ENCODE peak calls at places on chromosome 10, in four cellular contexts. F is PC-3, Q is lower lobe of right lung, V is GF-D8. B is an unnamed sample.

GRCh38 chr10:59265140-59265539 is 88.7 kb downstream of the PHYHIPL start:
- DNase-seq in F (no peak), Q (no peak), V (no peak), B (no peak)

GRCh38 chr10:72322280-72323058 is 32.2 kb downstream of the DNAJB12 start:
- DNase-seq in F (no peak), Q (no peak), V (no peak), B (no peak)

GRCh38 chr10:48503293-48503911 is 101.5 kb downstream of the ARHGAP22 start:
- DNase-seq in F (no peak), Q (no peak), V (no peak), B (no peak)

GRCh38 chr10:97508342-97508741 is 9.6 kb downstream of the UBTD1 start:
- DNase-seq in F (peak; percentile 24), Q (no peak), V (no peak), B (no peak)

GRCh38 chr10:48940958-48941357 is 1.3 kb upstream of the LRRC18 start:
- DNase-seq in F (no peak), Q (no peak), V (no peak), B (no peak)

GRCh38 chr10:88117227-88117626 is 253.8 kb downstream of the PTEN start:
- DNase-seq in F (no peak), Q (no peak), V (no peak), B (no peak)

GRCh38 chr10:78921906-78922305 is 146.9 kb upstream of the ZMIZ1 start:
- DNase-seq in F (no peak), Q (no peak), V (no peak), B (no peak)

GRCh38 chr10:60760711-60761210 is 17.5 kb upstream of the CDK1 start:
- DNase-seq in F (peak; percentile 41), Q (no peak), V (no peak), B (no peak)

GRCh38 chr10:86085136-86085535 is 281.5 kb downstream of the GRID1 start:
- DNase-seq in F (no peak), Q (no peak), V (no peak), B (no peak)

GRCh38 chr10:34127676-34128075 is 687.4 kb downstream of the PARD3 start:
- DNase-seq in F (no peak), Q (no peak), V (no peak), B (no peak)

GRCh38 chr10:97882142-97883091 is 32.8 kb downstream of the GOLGA7B start:
- DNase-seq in F (peak; percentile 94), Q (no peak), V (no peak), B (no peak)

GRCh38 chr10:69403519-69403918 is 13.2 kb downstream of the TACR2 start:
- DNase-seq in F (peak; percentile 24), Q (no peak), V (no peak), B (no peak)

GRCh38 chr10:23981520-23982309 is 227.2 kb upstream of the KIAA1217 start:
- DNase-seq in F (no peak), Q (no peak), V (no peak), B (no peak)

GRCh38 chr10:48384699-48384982 is 78.2 kb downstream of the MAPK8 start:
- DNase-seq in F (no peak), Q (no peak), V (no peak), B (no peak)

B was measured in T-helper 2 cell.